ENCODE peak calls at places on chromosomes 5 and 9, in six cellular contexts. B, J, P, G, O and H are unnamed samples.

GRCh38 chr5:38755171-38755570 is 90.6 kb upstream of the OSMR start:
- DNase-seq in G (no peak), B (peak), J (no peak), P (peak), O (no peak), H (no peak)

GRCh38 chr5:135705230-135705631 is 126.4 kb upstream of the CXCL14 start:
- DNase-seq in J (no peak), B (no peak), G (no peak), O (no peak), P (peak), H (no peak)

GRCh38 chr9:89999176-89999533 is 394.3 kb downstream of the GADD45G start:
- DNase-seq in P (peak), J (no peak), G (no peak), B (no peak), O (no peak), H (no peak)

GRCh38 chr5:116454417-116454927 is 120.2 kb downstream of the SEMA6A start:
- DNase-seq in J (no peak), P (no peak), O (peak), B (peak), G (no peak), H (no peak)

GRCh38 chr9:132597073-132597775 is 14.8 kb downstream of the BARHL1 start:
- DNase-seq in P (no peak), B (peak), G (no peak), O (no peak), J (no peak), H (no peak)

GRCh38 chr5:136457390-136458094 is 92.2 kb upstream of the TRPC7 start:
- DNase-seq in G (no peak), B (no peak), P (no peak), J (no peak), O (no peak), H (no peak)

GRCh38 chr9:68739631-68740174 is 34.7 kb downstream of the PIP5K1B start:
- DNase-seq in J (no peak), B (no peak), O (no peak), G (no peak), P (no peak), H (peak)

GRCh38 chr5:171420429-171421231 is 1.2 kb downstream of the FGF18 start:
- DNase-seq in B (peak), O (no peak), G (no peak), J (no peak), P (peak), H (peak)

GRCh38 chr5:127838661-127839060 is 135.5 kb downstream of the CCDC192 start:
- DNase-seq in O (no peak), J (peak), G (no peak), P (peak), B (peak), H (no peak)

GRCh38 chr5:77971965-77972544 is 195.9 kb upstream of the TBCA start:
- DNase-seq in P (no peak), J (no peak), B (no peak), O (no peak), G (no peak), H (no peak)

GRCh38 chr5:140358738-140359310 is 1.2 kb upstream of the SLC4A9 start:
- DNase-seq in B (peak), G (peak), J (peak), O (no peak), P (peak), H (peak)

GRCh38 chr5:143573568-143574170 is 170.2 kb upstream of the NR3C1 start:
- DNase-seq in P (no peak), B (no peak), O (no peak), G (no peak), J (no peak), H (no peak)

GRCh38 chr9:97220894-97221477 is 86.5 kb upstream of the CCDC180 start:
- DNase-seq in B (no peak), J (peak), G (no peak), O (no peak), P (no peak), H (no peak)

GRCh38 chr9:123373447-123373923 is 17.5 kb downstream of the CRB2 start:
- DNase-seq in O (no peak), J (no peak), G (no peak), B (no peak), P (no peak), H (no peak)
- TF ChIP-seq CTCF in O (no peak), J (no peak), G (no peak), B (no peak), P (no peak), H (no peak)

DNA sequence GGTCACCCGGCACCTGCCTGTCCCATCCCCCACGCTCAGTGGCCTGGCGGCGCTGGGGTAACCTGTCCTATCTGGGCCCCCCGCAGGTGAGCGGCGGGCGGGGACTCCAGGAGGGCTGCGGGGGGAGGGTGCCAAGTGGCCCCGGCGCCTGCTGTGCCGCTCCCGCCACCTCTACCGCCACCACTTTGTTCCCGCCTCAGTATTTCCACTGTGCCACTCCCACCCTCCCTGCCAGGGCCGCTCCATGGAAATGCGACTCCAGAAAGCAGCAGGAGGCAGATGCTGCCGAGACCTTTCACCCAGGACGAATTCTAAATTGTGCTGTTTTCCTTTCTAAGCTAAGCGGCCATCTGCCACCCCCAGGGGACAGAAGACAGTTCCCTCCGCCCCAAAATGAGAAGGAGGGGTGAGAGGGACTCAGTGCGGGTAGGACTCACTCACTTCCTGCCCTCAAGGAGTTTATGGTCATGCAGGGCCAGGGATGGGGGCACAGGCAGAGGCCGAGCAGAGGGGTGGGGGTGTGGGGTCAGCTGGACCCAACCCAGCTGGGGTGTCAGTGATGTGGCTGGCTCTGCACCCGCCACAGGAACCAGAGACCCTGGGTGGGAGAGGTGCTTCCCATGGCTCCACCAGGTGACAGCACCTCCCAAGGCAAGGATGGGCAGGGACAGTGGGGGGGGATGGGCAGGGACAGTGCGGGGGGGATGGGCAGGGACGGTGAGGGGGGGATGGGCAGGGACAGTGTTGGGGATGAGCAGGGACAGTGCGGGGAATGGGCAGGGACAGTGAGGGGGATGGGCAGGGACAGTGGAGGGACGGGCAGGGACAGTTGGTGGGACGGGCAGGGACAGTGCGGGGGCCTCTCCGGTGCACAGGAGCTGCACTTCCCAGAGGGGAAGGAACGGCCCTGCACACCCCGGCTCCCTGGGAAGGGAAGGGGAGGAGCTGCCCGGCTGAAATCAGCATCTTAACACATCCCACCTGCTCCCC is 17.8 kb downstream of the NOTCH1 start:
- DNase-seq in O (no peak), P (no peak), G (peak), B (no peak), J (no peak), H (no peak)
- TF ChIP-seq CTCF in O (peak), P (no peak), G (no peak), B (no peak), J (no peak), H (no peak)

GRCh38 chr5:159682623-159683022 is 233.7 kb upstream of the ADRA1B start:
- DNase-seq in J (no peak), B (no peak), O (no peak), G (no peak), P (no peak), H (no peak)
- TF ChIP-seq CTCF in J (no peak), B (no peak), O (no peak), G (no peak), P (no peak), H (no peak)

GRCh38 chr9:71901695-71902094 is 9.3 kb downstream of the ABHD17B start:
- DNase-seq in O (no peak), J (no peak), B (no peak), P (no peak), G (no peak), H (no peak)
- TF ChIP-seq CTCF in O (no peak), J (no peak), B (no peak), P (peak), G (no peak), H (no peak)

GRCh38 chr5:75948441-75948840 is 134.7 kb upstream of the SV2C start:
- DNase-seq in O (no peak), G (no peak), J (no peak), P (no peak), B (no peak), H (no peak)

GRCh38 chr5:75951716-75952115 is 131.5 kb upstream of the SV2C start:
- DNase-seq in O (no peak), J (no peak), B (no peak), P (no peak), G (no peak), H (no peak)

GRCh38 chr5:75951158-75951557 is 132.0 kb upstream of the SV2C start:
- DNase-seq in O (no peak), G (no peak), J (no peak), P (no peak), B (no peak), H (no peak)

GRCh38 chr5:75952963-75953362 is 130.2 kb upstream of the SV2C start:
- DNase-seq in O (no peak), G (no peak), B (no peak), J (no peak), P (no peak), H (no peak)

GRCh38 chr5:75952291-75952690 is 130.9 kb upstream of the SV2C start:
- DNase-seq in G (no peak), B (no peak), J (no peak), O (no peak), P (no peak), H (no peak)
- TF ChIP-seq CTCF in G (no peak), B (no peak), J (no peak), O (no peak), P (no peak), H (no peak)

DNA sequence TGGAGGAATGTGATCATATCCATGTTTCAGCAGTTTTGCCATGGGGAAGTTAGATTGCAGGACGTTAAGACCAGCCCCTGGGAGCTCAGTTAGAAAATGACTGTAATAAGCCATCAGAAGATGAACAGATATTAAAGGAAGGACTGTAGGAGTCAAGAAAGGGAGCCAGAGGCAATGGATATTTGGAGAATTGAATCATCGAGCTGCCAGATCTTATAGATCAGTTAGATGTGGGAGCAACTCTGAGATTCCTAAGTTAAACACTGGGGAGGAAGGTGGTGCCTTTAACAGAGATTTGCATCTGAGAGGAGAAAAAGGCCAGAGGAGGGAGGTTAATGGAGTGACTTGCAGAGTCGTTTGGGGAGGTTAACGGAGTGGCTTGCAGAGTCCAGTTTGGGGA is 96.4 kb downstream of the ADCY2 start:
- DNase-seq in B (no peak), P (no peak), J (no peak), O (no peak), G (no peak), H (no peak)
- TF ChIP-seq CTCF in B (no peak), P (no peak), J (no peak), O (no peak), G (no peak), H (no peak)